ENCODE peak calls at places on chromosomes 2 and 18, in eight cellular contexts. B, V, N, P, A, H, J and X are unnamed samples.

GRCh38 chr2:27016801-27017325 is 15.9 kb upstream of the TMEM214 start:
- DNase-seq in B (peak; percentile 86), V (peak; percentile 63), N (peak; percentile 87), P (peak; percentile 90), A (peak; percentile 76), H (no peak), J (peak; percentile 86), X (peak; percentile 53)

GRCh38 chr18:42159146-42159545 is 204.1 kb downstream of the PIK3C3 start:
- DNase-seq in B (no peak), V (no peak), N (no peak), P (no peak), A (no peak), H (no peak), J (no peak), X (no peak)

GRCh38 chr18:51196116-51196810 is 1.2 kb downstream of the MEX3C start:
- DNase-seq in B (peak; percentile 27), V (peak; percentile 42), N (peak; percentile 21), P (peak; percentile 60), A (peak; percentile 31), H (peak; percentile 45), J (no peak), X (peak; percentile 8)

GRCh38 chr18:47080872-47081271 is 45.5 kb upstream of the ELOA2 start:
- DNase-seq in B (no peak), V (no peak), N (no peak), P (no peak), A (no peak), H (no peak), J (no peak), X (no peak)

GRCh38 chr2:126244937-126245336 is 411.0 kb upstream of the GYPC start:
- DNase-seq in B (peak; percentile 7), V (no peak), N (peak; percentile 80), P (peak; percentile 95), A (peak; percentile 1), H (peak; percentile 21), J (peak; percentile 32), X (peak; percentile 21)

GRCh38 chr18:10771053-10771709 is 245.4 kb downstream of the NAPG start:
- DNase-seq in B (peak; percentile 3), V (no peak), N (no peak), P (no peak), A (peak; percentile 16), H (no peak), J (no peak), X (no peak)

GRCh38 chr18:64409511-64409910 is 260.6 kb upstream of the LINC00305 start:
- DNase-seq in B (peak; percentile 0), V (no peak), N (peak; percentile 57), P (no peak), A (peak; percentile 1), H (no peak), J (no peak), X (no peak)

GRCh38 chr2:101983928-101984327 is 7.8 kb upstream of the IL1R2 start:
- DNase-seq in B (peak; percentile 41), V (no peak), N (peak; percentile 14), P (no peak), A (no peak), H (no peak), J (peak; percentile 33), X (no peak)

GRCh38 chr2:196390243-196391148 is 219.1 kb upstream of the STK17B start:
- DNase-seq in B (peak; percentile 32), V (no peak), N (no peak), P (no peak), A (no peak), H (no peak), J (no peak), X (no peak)

GRCh38 chr18:78983530-78983929 is 3.9 kb downstream of the SALL3 start:
- DNase-seq in B (no peak), V (no peak), N (peak; percentile 47), P (no peak), A (no peak), H (no peak), J (no peak), X (no peak)

GRCh38 chr18:78984941-78985784 is 5.5 kb downstream of the SALL3 start:
- DNase-seq in B (peak; percentile 25), V (no peak), N (peak; percentile 82), P (peak; percentile 92), A (peak; percentile 32), H (no peak), J (no peak), X (peak; percentile 4)

GRCh38 chr18:78982186-78982585 is 2.6 kb downstream of the SALL3 start:
- DNase-seq in B (no peak), V (no peak), N (peak; percentile 55), P (no peak), A (no peak), H (no peak), J (no peak), X (no peak)

GRCh38 chr18:78981652-78981955 is 2.0 kb downstream of the SALL3 start:
- DNase-seq in B (no peak), V (no peak), N (peak; percentile 57), P (no peak), A (no peak), H (no peak), J (no peak), X (no peak)

GRCh38 chr18:78986018-78986481 is 6.4 kb downstream of the SALL3 start:
- DNase-seq in B (peak; percentile 27), V (no peak), N (peak; percentile 84), P (peak; percentile 79), A (peak; percentile 6), H (no peak), J (peak; percentile 58), X (no peak)
- TF ChIP-seq CTCF in B (peak; percentile 41), V (no peak), N (peak; percentile 84), P (peak; percentile 76), A (peak; percentile 40), H (peak; percentile 52), J (peak; percentile 63), X (no peak)

DNA sequence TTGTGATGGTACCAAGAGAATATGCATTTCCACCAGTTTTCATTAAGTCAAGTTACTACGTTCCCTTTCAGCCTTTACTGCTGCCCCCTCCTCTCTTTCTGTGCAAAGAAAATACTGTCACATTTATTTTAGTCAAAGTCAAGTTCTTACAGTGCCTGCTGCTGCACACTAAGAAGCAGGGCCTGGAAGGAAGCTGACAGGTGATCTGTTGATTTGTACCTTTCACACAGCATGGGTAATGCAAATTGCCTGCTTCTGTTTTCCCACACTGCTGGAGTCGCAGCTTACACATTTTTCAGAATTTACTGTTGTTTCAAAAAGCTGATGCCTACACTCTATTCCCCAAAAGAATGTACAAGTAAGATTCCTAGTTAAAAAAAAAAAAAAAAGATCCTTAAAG is 48.7 kb upstream of the CD226 start:
- DNase-seq in B (no peak), V (no peak), N (no peak), P (no peak), A (no peak), H (no peak), J (no peak), X (no peak)
- TF ChIP-seq CTCF in B (no peak), V (no peak), N (no peak), P (no peak), A (no peak), H (no peak), J (no peak), X (no peak)

GRCh38 chr2:33177627-33178026 is 230.9 kb downstream of the LTBP1 start:
- DNase-seq in B (no peak), V (no peak), N (no peak), P (no peak), A (no peak), H (no peak), J (no peak), X (no peak)

GRCh38 chr2:33184026-33184425 is 237.3 kb downstream of the LTBP1 start:
- DNase-seq in B (no peak), V (no peak), N (no peak), P (no peak), A (no peak), H (no peak), J (no peak), X (no peak)

GRCh38 chr2:33180915-33181314 is 234.2 kb downstream of the LTBP1 start:
- DNase-seq in B (no peak), V (no peak), N (no peak), P (no peak), A (no peak), H (no peak), J (no peak), X (no peak)

GRCh38 chr2:33178209-33178608 is 231.5 kb downstream of the LTBP1 start:
- DNase-seq in B (no peak), V (no peak), N (no peak), P (no peak), A (no peak), H (no peak), J (no peak), X (no peak)

GRCh38 chr2:33181466-33181865 is 234.7 kb downstream of the LTBP1 start:
- DNase-seq in B (no peak), V (no peak), N (no peak), P (no peak), A (no peak), H (no peak), J (no peak), X (no peak)
- TF ChIP-seq CTCF in B (no peak), V (no peak), N (no peak), P (no peak), A (no peak), H (no peak), J (no peak), X (no peak)

GRCh38 chr2:207706936-207707860 is 4.2 kb upstream of the CCNYL1 start:
- DNase-seq in B (no peak), V (no peak), N (no peak), P (no peak), A (no peak), H (no peak), J (no peak), X (no peak)

GRCh38 chr2:207716061-207716460 is 4.6 kb downstream of the CCNYL1 start:
- DNase-seq in B (no peak), V (no peak), N (no peak), P (no peak), A (no peak), H (no peak), J (no peak), X (no peak)

GRCh38 chr2:207711750-207712487 is 479 bp downstream of the CCNYL1 start:
- DNase-seq in B (peak; percentile 47), V (peak; percentile 24), N (no peak), P (no peak), A (peak; percentile 28), H (peak; percentile 57), J (peak; percentile 76), X (peak; percentile 56)

DNA sequence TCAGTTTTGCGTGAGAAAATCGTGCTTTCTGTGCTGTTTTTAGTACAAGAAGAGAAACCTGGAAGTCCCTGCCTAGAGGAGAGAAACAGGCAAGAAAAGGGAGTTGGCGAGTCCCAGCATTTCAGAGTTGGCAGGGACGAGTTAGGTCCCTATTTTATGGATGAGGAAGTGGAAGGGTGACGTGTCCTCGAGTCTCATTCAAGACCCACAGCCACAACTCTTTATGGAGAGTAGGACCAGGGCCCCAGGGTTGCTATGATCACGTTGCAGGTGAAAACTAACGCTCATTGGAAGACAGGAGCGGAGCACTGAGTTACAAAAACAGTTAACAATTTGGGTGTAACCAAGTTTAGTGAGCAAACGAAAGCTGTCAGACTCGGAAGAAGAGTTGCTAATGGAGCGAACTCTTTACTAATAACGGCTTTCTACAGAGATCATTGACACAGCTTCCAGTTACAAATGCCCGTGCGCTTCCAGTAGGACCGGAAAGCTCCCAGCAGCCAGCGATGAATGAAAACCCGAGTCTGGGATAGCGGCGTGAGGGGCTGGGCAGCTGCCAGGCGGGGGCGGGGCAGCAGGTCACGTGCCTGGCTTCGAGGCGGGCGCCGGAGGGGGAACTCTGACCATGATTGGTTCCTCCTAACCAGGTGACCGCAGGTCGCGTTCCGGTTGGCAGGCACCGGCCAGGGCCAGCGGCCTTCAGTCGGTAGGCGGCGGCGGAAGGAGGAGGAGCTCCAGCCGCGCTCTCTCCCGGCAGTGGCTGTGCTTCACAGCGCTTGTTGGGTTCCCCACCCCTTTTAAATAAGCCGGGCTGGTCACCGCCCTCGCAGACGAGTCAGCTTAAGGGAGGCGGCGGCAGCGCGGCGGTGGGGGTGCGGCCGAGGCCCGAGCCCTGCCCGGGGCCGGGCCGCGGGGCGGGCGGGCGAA is at the start of gene CCNYL1:
- DNase-seq in B (peak; percentile 99), V (peak; percentile 99), N (peak; percentile 100), P (peak; percentile 100), A (peak; percentile 99), H (peak; percentile 99), J (peak; percentile 99), X (peak; percentile 97)
- TF ChIP-seq CTCF in B (peak; percentile 3), V (peak; percentile 66), N (no peak), P (peak; percentile 42), A (no peak), H (peak; percentile 17), J (no peak), X (no peak)